ENCODE peak calls at places on chromosomes 12 and 14, in six cellular contexts. K, D, A, L, H and B are unnamed samples.

GRCh38 chr14:76090611-76091010 is 61.1 kb upstream of the GPATCH2L start:
- DNase-seq in K (no peak), D (no peak), A (no peak), L (no peak), H (no peak), B (no peak)

GRCh38 chr14:38867561-38868150 is 235.4 kb downstream of the SEC23A start:
- DNase-seq in K (no peak), D (peak; percentile 79), A (peak; percentile 81), L (peak; percentile 44), H (peak; percentile 91), B (peak; percentile 72)

GRCh38 chr12:116261525-116262100 is 15.9 kb downstream of the MED13L start:
- DNase-seq in K (no peak), D (no peak), A (no peak), L (no peak), H (no peak), B (no peak)

GRCh38 chr14:22928237-22929103 is 706 bp downstream of the PRMT5 start:
- DNase-seq in K (no peak), D (no peak), A (no peak), L (no peak), H (no peak), B (no peak)

GRCh38 chr12:48827513-48828096 is 9.3 kb downstream of the CACNB3 start:
- DNase-seq in K (no peak), D (no peak), A (no peak), L (no peak), H (no peak), B (no peak)

GRCh38 chr12:63994704-63995103 is 150.2 kb downstream of the SRGAP1 start:
- DNase-seq in K (no peak), D (peak; percentile 61), A (no peak), L (no peak), H (no peak), B (no peak)

GRCh38 chr14:96424104-96424989 is 32.4 kb downstream of the AK7 start:
- DNase-seq in K (peak; percentile 45), D (peak; percentile 74), A (peak; percentile 74), L (peak; percentile 33), H (peak; percentile 71), B (peak; percentile 58)

GRCh38 chr14:42683690-42684089 is 1077.0 kb downstream of the LRFN5 start:
- DNase-seq in K (no peak), D (peak; percentile 2), A (no peak), L (no peak), H (no peak), B (no peak)

GRCh38 chr12:110684322-110684836 is 4.5 kb downstream of the HVCN1 start:
- DNase-seq in K (no peak), D (peak; percentile 64), A (no peak), L (no peak), H (no peak), B (no peak)

GRCh38 chr14:74516451-74517155 is 23.0 kb downstream of the ISCA2 start:
- DNase-seq in K (no peak), D (peak; percentile 25), A (peak; percentile 24), L (no peak), H (peak; percentile 65), B (no peak)

DNA sequence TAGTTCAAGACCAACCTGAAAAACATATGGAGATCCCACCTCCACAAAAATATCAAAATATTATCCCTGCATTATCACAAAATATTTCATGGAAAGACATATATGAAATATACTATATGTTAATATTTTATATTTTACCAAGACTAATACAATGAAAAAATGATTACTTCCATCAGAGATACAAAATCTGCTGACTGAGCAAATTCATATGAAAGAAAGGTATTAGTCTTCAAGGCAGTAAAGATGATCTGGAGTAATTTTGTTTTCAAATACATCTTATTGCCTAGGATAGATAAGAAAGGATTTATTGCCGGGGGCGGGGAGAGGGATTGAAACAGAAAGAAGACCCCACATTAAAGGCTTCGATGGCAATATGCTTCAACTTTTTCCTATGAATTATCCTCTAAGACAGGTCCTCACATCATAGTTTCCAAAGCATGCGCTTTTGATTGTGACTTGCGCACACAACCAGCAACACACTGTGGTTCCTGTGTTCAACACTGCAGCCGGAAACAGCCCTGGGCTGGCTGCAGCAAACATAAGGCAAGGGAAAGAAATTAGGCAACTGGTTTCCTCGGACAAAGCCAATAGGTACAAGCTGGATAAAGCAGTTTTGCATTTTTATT is 83.2 kb downstream of the SPPL3 start:
- DNase-seq in K (no peak), D (no peak), A (no peak), L (no peak), H (no peak), B (no peak)
- TF ChIP-seq BHLHE40 in K (no peak), D (no peak), A (no peak), L (no peak), H (no peak), B (no peak)

GRCh38 chr14:68951051-68951797 is 27.9 kb downstream of the ACTN1 start:
- DNase-seq in K (no peak), D (peak; percentile 96), A (peak; percentile 95), L (no peak), H (no peak), B (no peak)
- TF ChIP-seq BHLHE40 in K (no peak), D (peak; percentile 5), A (no peak), L (no peak), H (no peak), B (no peak)

GRCh38 chr12:11801643-11802042 is 152.2 kb downstream of the ETV6 start:
- DNase-seq in K (no peak), D (no peak), A (no peak), L (no peak), H (no peak), B (no peak)
- TF ChIP-seq BHLHE40 in K (no peak), D (no peak), A (no peak), L (no peak), H (no peak), B (no peak)

DNA sequence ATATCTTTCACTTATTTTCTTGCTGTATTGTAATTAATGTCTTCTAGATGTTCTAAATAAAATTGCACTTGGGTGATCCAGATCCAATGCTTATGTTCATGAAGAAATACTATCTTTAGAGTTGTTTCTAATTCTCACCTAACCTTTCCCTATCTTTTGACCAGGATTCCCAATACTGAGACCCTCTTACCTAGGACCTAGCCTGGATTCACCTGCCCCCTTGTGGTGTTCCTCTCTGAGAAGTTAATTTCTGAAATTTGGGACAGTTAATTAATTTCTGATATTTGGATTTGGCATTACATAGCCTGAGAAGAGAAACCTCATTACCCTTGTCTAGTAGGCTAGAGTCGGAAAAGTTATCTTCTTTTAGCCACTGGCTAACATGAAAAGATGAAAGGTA is 29.5 kb downstream of the FOXA1 start:
- DNase-seq in K (no peak), D (no peak), A (no peak), L (no peak), H (peak; percentile 70), B (no peak)
- TF ChIP-seq BHLHE40 in K (no peak), D (no peak), A (no peak), L (no peak), H (no peak), B (no peak)

DNA sequence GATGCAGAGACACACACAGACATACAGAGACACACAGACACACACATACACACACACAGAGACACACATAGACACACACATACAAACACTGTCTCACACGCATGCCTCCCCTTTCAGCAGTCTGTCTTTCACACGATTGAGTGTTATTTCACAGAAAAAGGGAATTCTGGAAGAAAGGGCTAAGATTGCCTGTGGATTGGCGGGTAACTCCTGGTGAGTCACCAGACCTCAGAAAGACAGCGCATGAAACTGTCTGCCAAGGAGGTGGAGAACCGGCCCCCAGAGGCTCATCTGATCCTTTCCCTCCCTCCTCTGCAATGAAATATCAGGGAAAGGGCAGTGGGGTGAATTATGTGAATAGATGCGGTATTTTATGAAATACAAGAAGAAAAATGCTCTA is 127.2 kb upstream of the GSC start:
- DNase-seq in K (no peak), D (no peak), A (no peak), L (no peak), H (no peak), B (no peak)
- TF ChIP-seq BHLHE40 in K (no peak), D (no peak), A (no peak), L (no peak), H (no peak), B (no peak)

DNA sequence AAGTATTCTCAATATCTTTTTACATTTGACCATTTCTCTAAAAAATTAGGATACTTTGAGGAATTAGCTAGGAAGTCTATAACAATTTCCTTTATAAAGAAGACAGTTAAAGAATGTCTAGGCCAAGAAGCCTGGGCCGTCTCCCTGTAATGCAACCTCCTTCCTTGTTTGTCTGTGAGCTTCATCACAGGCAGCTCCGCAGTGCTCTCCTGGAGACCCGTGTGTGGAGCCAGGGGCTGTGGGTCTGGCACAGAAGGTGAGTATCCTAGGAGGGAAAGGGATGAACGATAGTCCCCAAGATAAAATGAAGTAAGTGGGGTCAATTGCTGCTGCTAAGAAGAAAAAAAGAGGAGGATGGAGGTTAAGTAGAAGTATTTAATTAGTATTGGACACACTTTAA is 31.8 kb upstream of the ATP23 start:
- DNase-seq in K (no peak), D (no peak), A (no peak), L (no peak), H (no peak), B (no peak)
- TF ChIP-seq BHLHE40 in K (no peak), D (no peak), A (no peak), L (no peak), H (no peak), B (no peak)

DNA sequence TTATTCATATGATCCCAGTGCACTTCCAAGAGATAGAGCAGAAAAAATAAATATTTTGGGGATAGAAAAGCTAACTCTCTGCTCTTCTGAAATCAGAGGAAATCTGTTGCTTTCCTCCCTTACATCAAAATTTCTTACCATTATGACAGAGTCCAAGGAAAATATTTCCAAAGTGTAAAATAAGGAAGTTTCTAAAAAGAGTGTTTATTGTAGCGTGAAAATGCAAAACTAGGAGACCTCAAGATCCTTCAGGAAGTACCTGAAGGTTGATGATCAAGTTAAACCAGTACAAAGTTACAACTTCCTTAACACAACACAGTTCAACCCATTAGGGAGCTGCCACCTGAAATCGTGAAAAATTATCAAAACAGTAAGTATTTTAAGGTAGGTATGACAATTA is at the start of gene OR6C2:
- DNase-seq in K (no peak), D (no peak), A (no peak), L (no peak), H (no peak), B (no peak)
- TF ChIP-seq BHLHE40 in K (no peak), D (no peak), A (no peak), L (no peak), H (no peak), B (no peak)

GRCh38 chr14:46580941-46581671 is 70.5 kb downstream of the RPL10L start:
- DNase-seq in K (no peak), D (no peak), A (peak; percentile 67), L (peak; percentile 3), H (peak; percentile 16), B (peak; percentile 18)
- TF ChIP-seq BHLHE40 in K (no peak), D (no peak), A (no peak), L (no peak), H (no peak), B (no peak)

GRCh38 chr12:15350643-15351042 is 28.3 kb downstream of the PTPRO start:
- DNase-seq in K (no peak), D (no peak), A (no peak), L (no peak), H (no peak), B (no peak)
- TF ChIP-seq BHLHE40 in K (no peak), D (no peak), A (no peak), L (no peak), H (no peak), B (no peak)

GRCh38 chr12:84397279-84397678 is 515.3 kb downstream of the SLC6A15 start:
- DNase-seq in K (no peak), D (no peak), A (no peak), L (no peak), H (no peak), B (no peak)
- TF ChIP-seq BHLHE40 in K (no peak), D (no peak), A (no peak), L (no peak), H (no peak), B (no peak)